ENCODE peak calls at places on chromosome 16, in eight cellular contexts. K, F, H, Y, T, Q, U and W are unnamed samples. For H3K4me1 and H3K36me3, the result is how much of the 10 kb centered on the place peaks cover.

GRCh38 chr16:57764341-57765159 is 29.0 kb downstream of the KATNB1 start:
- DNase-seq in K (no peak), F (peak), H (peak), Y (no peak), T (no peak), Q (no peak), U (no peak), W (peak)

GRCh38 chr16:59543641-59544040 is 809.5 kb upstream of the GOT2 start:
- DNase-seq in K (no peak), F (no peak), H (no peak), Y (no peak), T (no peak), Q (no peak), U (no peak), W (no peak)

GRCh38 chr16:14004031-14004718 is 66.9 kb upstream of the MRTFB start:
- DNase-seq in K (peak), F (no peak), H (no peak), Y (no peak), T (no peak), Q (no peak), U (no peak), W (no peak)

GRCh38 chr16:72848759-72849664 is 198.9 kb downstream of the ZFHX3 start:
- DNase-seq in K (peak), F (peak), H (no peak), Y (peak), T (peak), Q (peak), U (peak), W (peak)

GRCh38 chr16:13970708-13971422 is 50.9 kb downstream of the ERCC4 start:
- DNase-seq in K (no peak), F (no peak), H (no peak), Y (no peak), T (no peak), Q (no peak), U (no peak), W (no peak)

GRCh38 chr16:15556130-15556529 is 86.8 kb downstream of the MARF1 start:
- DNase-seq in K (no peak), F (no peak), H (no peak), Y (no peak), T (no peak), Q (no peak), U (no peak), W (no peak)

GRCh38 chr16:31712064-31712540 is 161.5 kb upstream of the ZNF267 start:
- DNase-seq in K (no peak), F (no peak), H (no peak), Y (no peak), T (no peak), Q (no peak), U (peak), W (no peak)

GRCh38 chr16:8048433-8048832 is 541.9 kb downstream of the TMEM114 start:
- DNase-seq in K (no peak), F (no peak), H (no peak), Y (no peak), T (no peak), Q (no peak), U (no peak), W (no peak)

GRCh38 chr16:5036228-5037156 is 2.8 kb upstream of the NAGPA start:
- DNase-seq in K (no peak), F (no peak), H (no peak), Y (no peak), T (no peak), Q (no peak), U (no peak), W (peak)

GRCh38 chr16:1090620-1091587 is 5.1 kb downstream of the C1QTNF8 start:
- DNase-seq in K (no peak), F (peak), H (no peak), Y (no peak), T (no peak), Q (no peak), U (no peak), W (no peak)

GRCh38 chr16:9489823-9490467 is 398.5 kb downstream of the HAPSTR1 start:
- DNase-seq in K (no peak), F (no peak), H (no peak), Y (no peak), T (peak), Q (no peak), U (no peak), W (peak)

GRCh38 chr16:9302102-9302501 is 210.7 kb downstream of the HAPSTR1 start:
- DNase-seq in K (no peak), F (no peak), H (no peak), Y (no peak), T (peak), Q (no peak), U (no peak), W (no peak)

GRCh38 chr16:77877712-77878111 is 89.3 kb downstream of the VAT1L start:
- DNase-seq in K (no peak), F (no peak), H (no peak), Y (no peak), T (no peak), Q (no peak), U (no peak), W (no peak)

GRCh38 chr16:16073884-16074781 is 124.7 kb downstream of the ABCC1 start:
- DNase-seq in K (no peak), F (no peak), H (no peak), Y (peak), T (peak), Q (peak), U (peak), W (no peak)

GRCh38 chr16:88619859-88620655 is 18.3 kb upstream of the IL17C start:
- DNase-seq in K (no peak), F (no peak), H (peak), Y (no peak), T (peak), Q (no peak), U (no peak), W (no peak)

GRCh38 chr16:30609002-30609927 is 924 bp downstream of the ZNF689 start:
- DNase-seq in K (peak), F (peak), H (peak), Y (peak), T (peak), Q (peak), U (peak), W (peak)

GRCh38 chr16:68503334-68503733 is 35.8 kb upstream of the ZFP90 start:
- DNase-seq in K (no peak), F (no peak), H (no peak), Y (no peak), T (no peak), Q (no peak), U (no peak), W (no peak)

GRCh38 chr16:30521873-30522641 is 4.3 kb downstream of the ZNF768 start:
- DNase-seq in K (no peak), F (no peak), H (no peak), Y (no peak), T (peak), Q (no peak), U (no peak), W (no peak)

GRCh38 chr16:13099822-13100221 is 198.4 kb downstream of the SHISA9 start:
- DNase-seq in K (no peak), F (no peak), H (no peak), Y (no peak), T (no peak), Q (no peak), U (no peak), W (no peak)

GRCh38 chr16:890217-890616 is 80.6 kb downstream of the LMF1 start:
- DNase-seq in K (no peak), F (peak), H (no peak), Y (no peak), T (no peak), Q (no peak), U (no peak), W (no peak)

GRCh38 chr16:51907680-51908079 is 639.3 kb downstream of the TOX3 start:
- DNase-seq in K (no peak), F (no peak), H (no peak), Y (no peak), T (no peak), Q (no peak), U (no peak), W (no peak)

GRCh38 chr16:11232852-11233726 is 22.9 kb downstream of the SOCS1 start:
- DNase-seq in K (no peak), F (peak), H (peak), Y (peak), T (peak), Q (peak), U (peak), W (peak)

GRCh38 chr16:70700101-70701020 is 14.5 kb upstream of the MTSS2 start:
- DNase-seq in K (peak), F (peak), H (no peak), Y (no peak), T (no peak), Q (peak), U (no peak), W (peak)

GRCh38 chr16:70697601-70698170 is 11.8 kb upstream of the MTSS2 start:
- DNase-seq in K (peak), F (no peak), H (no peak), Y (no peak), T (no peak), Q (no peak), U (no peak), W (no peak)

GRCh38 chr16:70699696-70700095 is 13.8 kb upstream of the MTSS2 start:
- DNase-seq in K (no peak), F (no peak), H (no peak), Y (no peak), T (no peak), Q (no peak), U (no peak), W (no peak)

GRCh38 chr16:70696952-70697600 is 11.2 kb upstream of the MTSS2 start:
- DNase-seq in K (peak), F (no peak), H (peak), Y (peak), T (peak), Q (peak), U (peak), W (no peak)

GRCh38 chr16:70698901-70699300 is 13.0 kb upstream of the MTSS2 start:
- DNase-seq in K (no peak), F (no peak), H (no peak), Y (no peak), T (no peak), Q (no peak), U (no peak), W (no peak)
- H3K4me1 ChIP-seq in K (half or more), F (half or more), H (under half), Y (half or more), T (half or more), Q (half or more), U (under half), W (under half)

DNA sequence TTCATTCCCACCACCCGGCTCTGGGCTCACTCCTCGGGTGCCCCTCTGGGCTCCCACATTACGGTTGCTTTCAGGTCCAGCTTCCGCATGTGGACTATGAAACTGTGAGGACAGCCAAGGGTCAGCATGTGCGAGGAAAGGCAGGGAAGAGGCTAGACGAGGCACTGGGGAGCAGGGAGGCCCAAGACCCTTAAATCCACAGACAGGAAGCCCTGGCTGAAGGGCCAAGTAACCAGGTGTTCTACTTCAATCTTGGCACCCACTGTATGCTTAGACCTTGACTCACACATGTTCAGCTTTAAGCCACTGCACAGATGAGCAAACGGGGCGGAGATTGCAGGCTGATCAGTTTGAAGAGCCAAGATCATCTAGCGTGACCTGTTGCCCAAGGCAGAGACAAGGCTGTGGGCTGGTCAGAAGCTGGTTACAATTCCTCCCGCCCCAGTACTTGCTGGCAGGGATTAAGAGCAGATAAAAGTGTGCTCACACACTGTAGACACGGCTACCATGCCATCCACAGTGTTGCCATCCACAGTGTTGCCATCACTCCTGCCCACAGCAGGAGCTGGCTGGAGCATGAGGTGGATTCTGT is at the start of gene CES4A:
- DNase-seq in K (no peak), F (peak), H (no peak), Y (no peak), T (no peak), Q (no peak), U (no peak), W (no peak)
- H3K27ac ChIP-seq in K (no peak), F (no peak), H (no peak), Y (no peak), T (no peak), Q (no peak), U (no peak), W (no peak)

DNA sequence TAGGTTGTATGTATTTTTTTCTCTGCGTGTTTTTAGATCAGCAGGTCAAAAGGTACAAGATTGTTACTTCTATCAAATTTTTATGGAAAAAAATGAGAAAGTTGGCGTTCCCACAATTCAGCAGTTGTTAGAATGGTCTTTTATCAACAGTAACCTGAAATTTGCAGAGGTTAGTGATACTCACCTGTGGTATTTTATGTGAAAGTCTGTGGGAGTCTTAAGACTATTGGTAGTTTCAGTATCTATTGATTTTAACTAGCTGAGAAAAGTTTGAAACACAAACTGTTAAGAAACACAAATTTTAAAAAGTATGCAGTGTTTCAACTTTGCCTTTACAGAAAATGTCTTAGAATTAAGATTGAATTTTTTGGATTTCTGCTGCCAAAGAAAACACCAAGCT is 49.6 kb downstream of the CYLD start:
- DNase-seq in K (no peak), F (no peak), H (no peak), Y (no peak), T (no peak), Q (no peak), U (no peak), W (no peak)
- H3K36me3 ChIP-seq in K (half or more), F (under half), H (under half), Y (half or more), T (under half), Q (under half), U (under half), W (under half)

GRCh38 chr16:3578121-3578520 is 918 bp upstream of the NLRC3 start:
- DNase-seq in K (no peak), F (no peak), H (peak), Y (no peak), T (peak), Q (no peak), U (no peak), W (no peak)

GRCh38 chr16:3575491-3575890 is 1.7 kb downstream of the NLRC3 start:
- DNase-seq in K (no peak), F (no peak), H (no peak), Y (no peak), T (no peak), Q (no peak), U (no peak), W (no peak)

GRCh38 chr16:3576211-3576610 is 992 bp downstream of the NLRC3 start:
- DNase-seq in K (no peak), F (no peak), H (peak), Y (no peak), T (no peak), Q (no peak), U (no peak), W (no peak)

GRCh38 chr16:3578610-3579551 is 1.7 kb upstream of the NLRC3 start:
- DNase-seq in K (no peak), F (no peak), H (peak), Y (no peak), T (peak), Q (no peak), U (no peak), W (no peak)

DNA sequence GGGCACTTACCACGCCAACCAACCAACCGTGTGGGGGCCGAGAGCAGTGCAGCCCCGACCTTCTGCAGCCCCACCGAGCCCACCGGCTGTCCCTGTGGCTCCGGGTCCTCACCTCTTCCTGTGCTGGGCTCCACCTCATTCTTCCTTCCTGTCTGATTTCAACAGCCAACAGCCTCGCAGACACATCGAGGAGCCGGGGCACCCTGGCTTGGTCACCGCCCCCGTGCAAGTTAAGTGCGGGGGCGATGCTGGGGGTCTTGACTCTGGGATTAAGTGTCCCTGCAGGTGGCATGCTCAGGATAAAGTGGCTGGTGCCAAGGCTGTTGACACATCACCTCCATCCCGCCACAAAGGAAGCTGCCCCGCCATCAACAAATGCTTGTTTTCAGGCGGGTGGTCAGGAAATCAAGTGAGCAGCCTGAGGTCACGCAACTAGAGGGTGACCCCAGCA is at the start of gene NLRC3:
- DNase-seq in K (no peak), F (no peak), H (peak), Y (no peak), T (peak), Q (no peak), U (no peak), W (no peak)
- H3K4me1 ChIP-seq in K (under half), F (under half), H (under half), Y (under half), T (under half), Q (under half), U (under half), W (under half)